ENCODE peak calls at places on chromosomes 4 and X, in six cellular contexts. One of them, this sample, is unnamed.

GRCh38 chrX:153909980-153910360 is 5.5 kb downstream of the AVPR2 start:
- DNase-seq in fibroblast of lung: no peak
- DNase-seq in HCT116: no peak
- DNase-seq in hepatocyte: no peak
- DNase-seq in PC-3: no peak
- DNase-seq in K562: no peak
- DNase-seq in this sample: no peak

GRCh38 chr4:18934197-18934596 is 912.6 kb upstream of the LCORL start:
- DNase-seq in fibroblast of lung: peak; percentile 3
- DNase-seq in HCT116: no peak
- DNase-seq in K562: no peak
- DNase-seq in PC-3: peak; percentile 33
- DNase-seq in hepatocyte: no peak
- DNase-seq in this sample: no peak

GRCh38 chr4:55437356-55437796 is 41.6 kb downstream of the TMEM165 start:
- DNase-seq in HCT116: no peak
- DNase-seq in fibroblast of lung: peak; percentile 61
- DNase-seq in PC-3: peak; percentile 56
- DNase-seq in K562: peak; percentile 49
- DNase-seq in hepatocyte: peak; percentile 67
- DNase-seq in this sample: no peak

GRCh38 chr4:84750260-84750955 is 167.5 kb downstream of the CDS1 start:
- DNase-seq in fibroblast of lung: peak; percentile 44
- DNase-seq in PC-3: peak; percentile 61
- DNase-seq in K562: peak; percentile 35
- DNase-seq in HCT116: peak; percentile 12
- DNase-seq in hepatocyte: peak; percentile 72
- DNase-seq in this sample: no peak

GRCh38 chr4:133981327-133981726 is 220.3 kb downstream of the PABPC4L start:
- DNase-seq in PC-3: no peak
- DNase-seq in K562: no peak
- DNase-seq in fibroblast of lung: no peak
- DNase-seq in hepatocyte: no peak
- DNase-seq in HCT116: no peak
- DNase-seq in this sample: no peak

GRCh38 chrX:102765217-102765616 is 44.7 kb downstream of the GPRASP3 start:
- DNase-seq in hepatocyte: no peak
- DNase-seq in fibroblast of lung: peak; percentile 76
- DNase-seq in PC-3: peak; percentile 85
- DNase-seq in HCT116: no peak
- DNase-seq in K562: no peak
- DNase-seq in this sample: peak; percentile 58

GRCh38 chr4:144647095-144647959 is 1.4 kb downstream of the HHIP start:
- DNase-seq in hepatocyte: peak; percentile 25
- DNase-seq in HCT116: no peak
- DNase-seq in K562: peak; percentile 47
- DNase-seq in PC-3: no peak
- DNase-seq in fibroblast of lung: peak; percentile 68
- DNase-seq in this sample: peak; percentile 81

GRCh38 chr4:102343964-102344519 is 1.2 kb downstream of the SLC39A8 start:
- DNase-seq in fibroblast of lung: peak; percentile 7
- DNase-seq in hepatocyte: peak; percentile 76
- DNase-seq in PC-3: peak; percentile 47
- DNase-seq in K562: peak; percentile 63
- DNase-seq in HCT116: peak; percentile 41
- DNase-seq in this sample: no peak

GRCh38 chrX:103562801-103563200 is 22.5 kb upstream of the TCEAL4 start:
- DNase-seq in HCT116: no peak
- DNase-seq in PC-3: peak; percentile 40
- DNase-seq in K562: no peak
- DNase-seq in fibroblast of lung: no peak
- DNase-seq in hepatocyte: no peak
- DNase-seq in this sample: no peak

GRCh38 chr4:128483816-128484215 is 196.2 kb upstream of the PGRMC2 start:
- DNase-seq in HCT116: no peak
- DNase-seq in K562: no peak
- DNase-seq in PC-3: no peak
- DNase-seq in fibroblast of lung: peak; percentile 68
- DNase-seq in hepatocyte: no peak
- DNase-seq in this sample: peak; percentile 57

GRCh38 chrX:47581731-47582647 is at the start of gene TIMP1:
- DNase-seq in hepatocyte: peak; percentile 92
- DNase-seq in fibroblast of lung: peak; percentile 94
- DNase-seq in HCT116: peak; percentile 75
- DNase-seq in K562: peak; percentile 92
- DNase-seq in PC-3: peak; percentile 94
- DNase-seq in this sample: peak; percentile 95

GRCh38 chrX:23292979-23293651 is 41.5 kb upstream of the PTCHD1 start:
- DNase-seq in fibroblast of lung: peak; percentile 79
- DNase-seq in HCT116: no peak
- DNase-seq in PC-3: peak; percentile 49
- DNase-seq in K562: no peak
- DNase-seq in hepatocyte: no peak
- DNase-seq in this sample: no peak

GRCh38 chrX:110257889-110258288 is 60.0 kb downstream of the AMMECR1 start:
- DNase-seq in fibroblast of lung: no peak
- DNase-seq in K562: no peak
- DNase-seq in HCT116: no peak
- DNase-seq in hepatocyte: no peak
- DNase-seq in PC-3: no peak
- DNase-seq in this sample: no peak

GRCh38 chr4:137700751-137701150 is 168.5 kb upstream of the PCDH18 start:
- DNase-seq in HCT116: no peak
- DNase-seq in K562: no peak
- DNase-seq in hepatocyte: no peak
- DNase-seq in PC-3: no peak
- DNase-seq in fibroblast of lung: no peak
- DNase-seq in this sample: no peak

GRCh38 chr4:153233761-153234371 is 29.6 kb downstream of the TRIM2 start:
- DNase-seq in fibroblast of lung: peak; percentile 97
- DNase-seq in HCT116: peak; percentile 78
- DNase-seq in K562: no peak
- DNase-seq in PC-3: peak; percentile 90
- DNase-seq in hepatocyte: peak; percentile 33
- DNase-seq in this sample: peak; percentile 86

DNA sequence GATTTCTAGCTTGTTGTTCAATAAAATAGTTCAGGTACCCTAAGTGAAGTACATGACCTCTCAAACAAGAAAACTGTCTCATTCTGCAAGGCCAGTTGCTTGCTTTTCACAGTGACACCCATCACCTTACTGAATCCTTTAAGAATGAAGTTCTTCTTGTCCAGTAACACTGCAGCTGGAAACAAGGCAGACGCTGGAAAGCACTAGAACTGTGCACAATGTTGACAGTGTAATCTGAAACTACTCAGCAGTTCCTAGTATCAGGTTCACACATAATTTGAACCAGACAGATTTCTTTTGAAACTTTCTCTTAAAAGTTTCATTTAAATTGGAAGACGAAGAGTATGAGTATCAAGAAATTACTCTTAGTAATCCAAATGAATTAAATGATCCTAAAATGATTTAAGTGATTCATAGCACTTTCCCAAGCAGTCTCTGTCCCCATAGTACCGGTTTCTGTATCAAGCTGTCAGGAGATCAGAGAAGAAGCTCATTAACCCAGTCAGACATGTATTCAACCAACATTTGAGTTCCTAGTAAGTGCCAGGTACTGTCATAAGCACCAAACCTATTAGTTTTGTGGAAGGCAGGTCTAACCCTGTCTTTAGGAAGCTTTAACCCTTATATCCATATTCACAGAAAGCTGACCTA is 63.5 kb downstream of the PALLD start:
- DNase-seq in PC-3: peak; percentile 75
- DNase-seq in fibroblast of lung: peak; percentile 64
- DNase-seq in HCT116: no peak
- DNase-seq in K562: no peak
- DNase-seq in hepatocyte: peak; percentile 56
- DNase-seq in this sample: no peak
- H3K4me1 ChIP-seq in PC-3: peaks cover 53% of the 10 kb centered on the region
- H3K4me1 ChIP-seq in fibroblast of lung: peaks cover 8% of the 10 kb centered on the region
- H3K4me1 ChIP-seq in HCT116: peaks cover 79% of the 10 kb centered on the region
- H3K4me1 ChIP-seq in K562: no peaks in the 10 kb centered on the region
- H3K4me1 ChIP-seq in hepatocyte: peaks cover 48% of the 10 kb centered on the region
- H3K4me1 ChIP-seq in this sample: peaks cover 37% of the 10 kb centered on the region

GRCh38 chrX:17553451-17553850 is 178.5 kb downstream of the NHS start:
- DNase-seq in HCT116: no peak
- DNase-seq in PC-3: peak; percentile 83
- DNase-seq in fibroblast of lung: peak; percentile 88
- DNase-seq in hepatocyte: no peak
- DNase-seq in K562: no peak
- DNase-seq in this sample: no peak
- H2AFZ ChIP-seq in HCT116: no peak overlapping the region
- H2AFZ ChIP-seq in PC-3: peak overlapping the region; percentile 48
- H2AFZ ChIP-seq in fibroblast of lung: no peak overlapping the region
- H2AFZ ChIP-seq in hepatocyte: no peak overlapping the region
- H2AFZ ChIP-seq in K562: no peak overlapping the region
- H2AFZ ChIP-seq in this sample: no peak overlapping the region

DNA sequence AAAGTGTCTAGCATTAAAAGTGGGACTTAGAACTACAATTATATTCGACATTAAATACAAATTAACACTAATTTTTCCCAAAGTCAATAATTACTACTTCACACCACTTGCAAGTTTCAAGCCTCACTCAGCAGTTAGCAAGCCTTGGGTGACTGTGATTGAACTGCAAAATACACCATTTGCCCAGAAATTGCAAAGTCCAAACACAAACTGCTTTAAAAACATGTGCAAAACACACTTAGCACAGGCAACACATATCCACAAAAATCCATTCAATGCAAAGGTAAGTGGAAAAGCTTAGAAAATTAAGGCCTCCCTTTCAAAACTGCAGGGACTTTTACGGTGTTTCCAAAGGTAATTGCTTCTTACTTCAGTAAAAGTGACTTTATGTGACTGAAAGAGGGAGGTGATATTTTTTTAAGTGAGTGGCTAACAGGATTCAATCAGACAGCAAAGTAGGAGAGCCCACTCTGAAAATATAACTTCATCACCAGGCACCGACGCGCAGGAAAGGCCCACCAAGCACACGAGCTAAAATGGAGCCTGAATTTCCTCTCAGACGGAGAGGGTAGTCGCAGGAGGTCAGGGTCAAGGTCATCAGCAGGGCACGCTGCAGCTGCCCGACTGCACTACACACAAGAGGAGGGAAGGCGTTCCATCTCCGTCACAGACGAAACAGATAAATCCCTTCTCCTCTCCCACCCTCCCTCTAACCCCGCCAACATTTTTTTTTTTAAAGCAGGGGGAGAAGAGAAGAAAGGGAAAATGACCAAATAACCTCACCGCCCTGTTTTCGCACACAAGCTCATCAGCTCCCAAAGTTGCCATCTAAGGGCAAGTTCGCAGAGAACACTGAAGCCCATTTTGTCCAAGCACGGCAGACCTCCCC is 3.1 kb downstream of the ZNF827 start:
- DNase-seq in HCT116: no peak
- DNase-seq in K562: no peak
- DNase-seq in fibroblast of lung: no peak
- DNase-seq in hepatocyte: peak; percentile 35
- DNase-seq in PC-3: no peak
- DNase-seq in this sample: peak; percentile 22
- H3K4me3 ChIP-seq in HCT116: peak overlapping the region; percentile 75
- H3K4me3 ChIP-seq in K562: no peak overlapping the region
- H3K4me3 ChIP-seq in fibroblast of lung: peak overlapping the region; percentile 73
- H3K4me3 ChIP-seq in hepatocyte: peak overlapping the region; percentile 95
- H3K4me3 ChIP-seq in PC-3: peak overlapping the region; percentile 84
- H3K4me3 ChIP-seq in this sample: peak overlapping the region; percentile 81

DNA sequence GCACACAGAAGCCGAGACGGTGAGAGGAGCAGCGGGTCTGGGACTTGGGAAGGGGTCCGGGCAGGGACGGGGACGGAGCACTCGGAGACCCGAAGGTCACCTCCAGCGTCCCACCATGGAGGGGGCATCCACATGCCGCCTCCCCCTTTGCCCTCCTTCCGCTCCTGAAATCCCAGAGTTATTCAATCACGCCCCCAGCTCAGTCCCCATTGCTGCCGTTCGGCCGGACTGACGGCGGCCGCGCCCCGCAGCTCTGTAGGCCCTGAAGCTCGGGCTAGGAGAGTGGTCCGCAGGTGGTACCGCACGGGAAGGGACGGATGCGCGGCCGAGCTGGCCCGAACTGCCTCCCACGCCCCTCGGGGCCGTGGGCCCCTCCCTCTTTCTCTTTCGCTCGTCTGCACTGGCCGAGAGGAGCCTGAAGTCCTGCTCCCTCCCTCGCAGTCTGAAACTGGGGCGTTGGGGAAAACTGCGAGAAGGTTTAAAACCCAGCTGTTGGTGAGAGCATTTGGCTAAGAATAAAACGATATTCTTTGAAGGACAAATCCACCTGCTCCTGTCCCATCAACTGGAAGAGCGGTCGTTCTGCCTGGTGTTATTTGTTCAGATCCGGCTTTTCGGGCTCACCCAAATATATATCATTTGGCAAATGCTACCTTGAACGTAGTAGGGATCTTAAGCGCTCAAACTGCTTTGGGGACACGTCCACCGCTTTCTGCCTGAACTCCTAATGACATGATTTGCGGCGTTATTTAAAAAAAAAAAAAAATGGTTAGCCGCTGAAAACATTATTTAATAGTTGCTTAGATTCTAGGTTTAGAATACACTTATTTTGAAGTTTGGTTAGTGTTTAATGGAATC is 719 bp downstream of the USO1 start:
- DNase-seq in PC-3: peak; percentile 56
- DNase-seq in fibroblast of lung: peak; percentile 84
- DNase-seq in HCT116: peak; percentile 23
- DNase-seq in hepatocyte: peak; percentile 92
- DNase-seq in K562: peak; percentile 75
- DNase-seq in this sample: peak; percentile 88
- H3K4me1 ChIP-seq in PC-3: peaks cover 27% of the 10 kb centered on the region
- H3K4me1 ChIP-seq in fibroblast of lung: peaks cover 5% of the 10 kb centered on the region
- H3K4me1 ChIP-seq in HCT116: peaks cover 7% of the 10 kb centered on the region
- H3K4me1 ChIP-seq in hepatocyte: peaks cover 26% of the 10 kb centered on the region
- H3K4me1 ChIP-seq in K562: peaks cover 14% of the 10 kb centered on the region
- H3K4me1 ChIP-seq in this sample: peaks cover 41% of the 10 kb centered on the region

GRCh38 chr4:139762715-139763114 is 97.1 kb downstream of the MGST2 start:
- DNase-seq in hepatocyte: no peak
- DNase-seq in HCT116: no peak
- DNase-seq in K562: no peak
- DNase-seq in PC-3: no peak
- DNase-seq in fibroblast of lung: no peak
- DNase-seq in this sample: no peak
- H2AFZ ChIP-seq in hepatocyte: no peak overlapping the region
- H2AFZ ChIP-seq in HCT116: no peak overlapping the region
- H2AFZ ChIP-seq in K562: no peak overlapping the region
- H2AFZ ChIP-seq in PC-3: no peak overlapping the region
- H2AFZ ChIP-seq in fibroblast of lung: no peak overlapping the region
- H2AFZ ChIP-seq in this sample: no peak overlapping the region

DNA sequence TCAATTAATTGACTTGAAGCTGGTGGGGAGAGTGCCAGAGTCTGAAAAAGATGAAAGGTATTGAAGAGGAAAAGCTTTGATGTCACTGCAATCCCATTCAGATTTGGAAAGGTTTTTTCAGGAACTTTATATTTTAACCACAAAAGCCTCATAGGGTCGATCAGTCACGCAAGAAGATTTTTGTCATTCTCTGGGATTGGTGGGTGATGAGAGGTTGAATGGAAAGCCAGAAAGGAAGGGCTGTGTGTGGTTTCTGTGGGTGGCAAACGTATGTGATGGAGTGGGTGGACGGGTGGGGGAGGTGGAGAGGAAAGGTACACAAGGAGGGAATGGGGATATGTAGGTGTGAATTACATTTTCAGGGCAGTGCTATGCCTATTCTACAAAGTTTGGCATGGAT is 173.8 kb upstream of the SCML1 start:
- DNase-seq in hepatocyte: no peak
- DNase-seq in HCT116: no peak
- DNase-seq in K562: no peak
- DNase-seq in fibroblast of lung: peak; percentile 88
- DNase-seq in PC-3: peak; percentile 47
- DNase-seq in this sample: no peak
- H3K4me3 ChIP-seq in hepatocyte: no peak overlapping the region
- H3K4me3 ChIP-seq in HCT116: no peak overlapping the region
- H3K4me3 ChIP-seq in K562: no peak overlapping the region
- H3K4me3 ChIP-seq in fibroblast of lung: no peak overlapping the region
- H3K4me3 ChIP-seq in PC-3: no peak overlapping the region
- H3K4me3 ChIP-seq in this sample: no peak overlapping the region